ENCODE peak calls at places on chromosomes 1 and 21, in four cellular contexts. C is cardiac muscle cell, Z is endodermal cell, G is HepG2. X is an unnamed sample. For H3K4me1 and H3K36me3, the result is how much of the 10 kb centered on the place peaks cover.

GRCh38 chr1:221824025-221824424 is 82.1 kb upstream of the DUSP10 start:
- DNase-seq in C (peak), Z (no peak), G (no peak), X (no peak)

GRCh38 chr1:178093958-178094751 is at the start of gene RASAL2:
- DNase-seq in G (peak), C (peak), Z (peak), X (peak)

GRCh38 chr1:31431351-31431750 is 18.3 kb downstream of the SERINC2 start:
- DNase-seq in Z (peak), G (no peak), C (no peak), X (no peak)

GRCh38 chr1:209876091-209876800 is 48.5 kb downstream of the UTP25 start:
- DNase-seq in Z (no peak), G (no peak), C (no peak), X (no peak)

GRCh38 chr1:35555601-35556477 is 1.4 kb downstream of the KIAA0319L start:
- DNase-seq in G (peak), Z (no peak), C (no peak), X (no peak)

GRCh38 chr1:229509576-229509975 is 1.4 kb upstream of the NUP133 start:
- DNase-seq in G (peak), Z (no peak), C (peak), X (no peak)

GRCh38 chr1:184019506-184019905 is 18.0 kb downstream of the COLGALT2 start:
- DNase-seq in Z (no peak), C (no peak), G (no peak), X (no peak)

GRCh38 chr1:162939035-162939434 is 78.1 kb upstream of the CCDC190 start:
- DNase-seq in C (no peak), Z (no peak), G (peak), X (no peak)

GRCh38 chr21:33383056-33383888 is 19.9 kb upstream of the IFNGR2 start:
- DNase-seq in C (peak), G (peak), Z (peak), X (no peak)

GRCh38 chr1:13956386-13956785 is 256.4 kb downstream of the PRDM2 start:
- DNase-seq in Z (no peak), C (peak), G (no peak), X (no peak)

GRCh38 chr1:11841245-11842153 is 6.1 kb downstream of the NPPA start:
- DNase-seq in C (no peak), Z (no peak), G (no peak), X (no peak)

GRCh38 chr1:170162385-170163226 is 16.8 kb downstream of the NTMT2 start:
- DNase-seq in Z (peak), C (peak), G (peak), X (no peak)

GRCh38 chr1:182368369-182368768 is 23.2 kb downstream of the GLUL start:
- DNase-seq in Z (no peak), G (no peak), C (no peak), X (no peak)
- H3K4me3 ChIP-seq in Z (no peak), G (no peak), C (no peak), X (no peak)

DNA sequence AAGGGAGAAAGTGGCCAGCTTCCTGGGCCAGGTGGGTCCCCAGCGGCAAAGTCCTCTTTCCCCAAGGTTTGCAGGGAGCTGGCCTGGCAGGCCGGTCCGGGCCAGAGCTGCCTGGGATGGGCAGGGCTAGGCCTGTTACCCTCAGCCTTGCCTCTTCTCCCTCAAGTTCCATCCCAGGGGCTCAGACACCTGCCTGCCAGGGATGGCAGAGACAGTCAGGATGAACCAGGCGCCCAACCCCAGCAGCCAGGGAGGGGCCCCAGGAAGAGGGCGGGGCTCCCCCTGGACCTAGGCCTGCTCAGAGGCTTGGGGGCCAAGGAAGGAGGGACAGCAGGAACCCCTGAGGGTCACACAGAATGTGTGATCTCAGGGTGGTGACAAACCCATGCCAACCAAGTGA is 120.6 kb downstream of the CASZ1 start:
- DNase-seq in Z (no peak), G (no peak), C (no peak), X (no peak)
- H3K4me1 ChIP-seq in Z (under half), G (under half), C (half or more), X (under half)

GRCh38 chr1:32828341-32828740 is 10.9 kb downstream of the S100PBP start:
- DNase-seq in G (peak), C (peak), Z (no peak), X (no peak)
- H3K36me3 ChIP-seq in G (under half), C (under half), Z (half or more), X (under half)

DNA sequence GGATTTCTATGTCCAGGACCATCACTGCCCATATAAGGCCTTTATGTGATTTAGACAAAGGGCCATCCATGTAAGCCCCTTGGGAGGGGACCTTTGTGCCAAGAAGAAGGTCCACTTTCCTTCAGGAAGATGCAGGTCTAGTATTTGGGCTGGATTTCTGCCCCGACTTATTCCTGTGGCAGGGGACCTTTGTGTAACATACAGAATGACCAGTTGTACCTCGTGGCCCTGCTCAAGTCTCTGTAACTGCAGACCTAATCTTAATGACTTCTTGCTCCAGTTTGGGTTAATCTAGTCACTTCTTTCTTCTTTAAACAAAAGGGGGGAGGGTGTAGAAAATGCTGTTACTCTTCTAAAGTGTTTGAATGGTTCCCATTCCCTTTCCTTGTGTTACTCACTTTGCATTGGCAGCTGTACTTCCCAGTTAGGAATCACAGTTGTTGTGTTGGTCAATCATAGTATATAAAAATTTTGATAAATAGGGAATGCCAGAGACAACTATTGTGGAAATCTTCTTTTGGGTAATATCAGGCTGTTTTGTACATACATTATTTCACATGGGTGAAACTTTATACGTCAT is 54.2 kb downstream of the MIGA1 start:
- DNase-seq in C (peak), Z (no peak), G (no peak), X (no peak)
- H3K4me3 ChIP-seq in C (no peak), Z (peak), G (no peak), X (no peak)

GRCh38 chr1:206578959-206579358 is 33.3 kb downstream of the EIF2D start:
- DNase-seq in Z (no peak), G (no peak), C (no peak), X (no peak)

GRCh38 chr1:206579747-206580437 is 32.4 kb downstream of the EIF2D start:
- DNase-seq in G (no peak), Z (no peak), C (peak), X (no peak)

GRCh38 chr1:206580438-206581113 is 31.7 kb downstream of the EIF2D start:
- DNase-seq in Z (no peak), G (no peak), C (no peak), X (no peak)

GRCh38 chr1:206575894-206576737 is 36.1 kb downstream of the EIF2D start:
- DNase-seq in Z (no peak), C (no peak), G (no peak), X (no peak)

GRCh38 chr1:206578115-206578935 is 33.9 kb downstream of the EIF2D start:
- DNase-seq in G (no peak), C (no peak), Z (no peak), X (no peak)
- H3K4me1 ChIP-seq in G (under half), C (under half), Z (under half), X (under half)

GRCh38 chr21:15195104-15195503 is 130.3 kb upstream of the NRIP1 start:
- DNase-seq in Z (no peak), G (no peak), C (no peak), X (no peak)
- H3K36me3 ChIP-seq in Z (under half), G (under half), C (under half), X (under half)

DNA sequence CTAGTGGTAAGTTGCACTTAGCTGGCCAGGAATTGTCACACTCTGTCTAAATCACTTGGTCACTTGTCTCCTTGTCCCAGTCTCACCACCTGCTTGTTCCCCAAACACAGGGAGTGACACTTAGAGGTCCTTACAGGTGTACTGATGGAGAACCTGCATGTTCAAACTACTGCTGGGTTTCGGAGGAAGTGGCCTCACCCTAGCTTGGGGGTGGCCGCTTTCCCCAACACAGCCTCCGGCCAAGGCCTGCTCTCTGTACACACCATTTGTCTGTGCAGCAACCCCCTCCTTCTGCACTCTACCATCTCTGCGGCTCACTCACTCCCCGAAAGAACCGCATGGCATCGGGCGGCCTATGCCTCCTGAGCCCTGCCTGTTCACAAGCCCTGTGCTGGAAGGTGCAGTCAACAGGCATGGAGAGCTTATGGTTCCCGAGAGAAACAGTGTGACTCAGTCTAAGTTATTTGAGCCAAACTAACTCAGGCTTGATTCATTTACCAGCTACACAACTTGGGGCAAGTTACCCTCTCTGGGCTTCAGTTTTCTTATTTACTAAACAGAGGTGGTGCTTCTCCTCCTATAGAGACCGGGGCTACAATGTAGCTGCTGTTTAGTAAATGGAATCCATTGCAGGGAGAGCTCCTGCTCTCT is 10.5 kb upstream of the SPRR4 start:
- DNase-seq in G (no peak), Z (no peak), C (no peak), X (no peak)
- H3K4me3 ChIP-seq in G (no peak), Z (no peak), C (no peak), X (no peak)

DNA sequence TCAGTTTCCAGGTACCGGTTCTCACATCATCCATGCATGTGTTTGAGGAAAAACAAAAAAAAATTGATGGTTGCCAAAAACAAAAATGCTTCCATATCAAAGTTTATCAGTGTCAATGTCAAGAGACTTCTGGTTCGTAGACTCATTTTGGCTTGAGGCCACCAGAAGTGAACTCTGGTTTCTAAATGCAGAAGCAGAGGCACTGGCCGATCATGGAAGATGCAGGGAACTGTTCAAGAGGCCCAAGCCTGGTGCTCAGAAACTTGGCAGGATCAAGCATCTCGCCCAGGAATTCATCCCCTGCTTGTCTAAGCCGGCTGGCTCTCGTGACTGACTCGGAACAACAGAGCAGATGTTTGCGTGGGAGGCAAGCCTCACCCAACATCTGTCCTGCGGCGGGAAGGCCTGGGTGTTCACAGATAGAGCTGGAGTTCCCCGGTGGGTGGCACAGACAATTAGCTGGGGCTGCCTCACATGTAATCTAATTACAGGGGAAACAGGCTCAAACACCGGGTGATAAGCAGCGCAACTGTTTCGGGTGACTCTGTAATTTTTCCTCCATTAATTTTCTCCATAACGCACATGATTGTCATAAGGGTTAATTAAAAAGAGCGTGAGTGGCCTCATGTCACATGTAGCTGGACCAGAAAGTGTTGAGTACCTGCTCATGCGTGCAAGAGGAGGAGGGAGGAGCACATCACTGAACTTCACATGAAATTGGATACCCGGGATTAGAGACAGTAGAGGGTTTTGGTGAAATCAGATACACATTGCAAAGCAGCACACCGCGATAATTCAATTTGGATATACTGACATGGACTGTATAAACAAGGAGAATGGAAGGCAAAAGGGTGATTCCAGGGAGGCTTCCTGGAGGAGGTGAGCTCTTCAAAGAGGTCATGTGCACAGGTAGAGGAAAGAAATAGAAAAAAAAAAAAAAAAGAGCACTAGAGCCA is 180.0 kb downstream of the ETS2 start:
- DNase-seq in C (peak), Z (no peak), G (no peak), X (no peak)
- H3K4me1 ChIP-seq in C (under half), Z (under half), G (half or more), X (under half)